ENCODE peak calls at places on chromosome 11, in ten cellular contexts. One of them, this sample, is unnamed.

GRCh38 chr11:47572715-47573255 is 6.0 kb downstream of the KBTBD4 start:
- DNase-seq in NCI-H774: no peak
- DNase-seq in astrocyte of the cerebellum: no peak
- DNase-seq in AG10803: no peak
- DNase-seq in stimulated activated CD4-positive, alpha-beta T cell treated with anti-CD3 and anti-CD28 coated beads, TNF-alpha, amount 100 ng/mL, for 1 hour: no peak
- DNase-seq in NCI-H69: peak
- DNase-seq in brain microvascular endothelial cell: no peak
- DNase-seq in activated T-helper 1 cell treated with anti-CD3 and anti-CD28 coated beads, Interleukin-2, amount 50 U/mL, for 16 hours: no peak
- DNase-seq in fibroblast of mammary gland: peak
- DNase-seq in PC-9: no peak
- DNase-seq in this sample: no peak

GRCh38 chr11:3732671-3733070 is 61.5 kb upstream of the CHRNA10 start:
- DNase-seq in NCI-H774: no peak
- DNase-seq in astrocyte of the cerebellum: no peak
- DNase-seq in AG10803: peak
- DNase-seq in stimulated activated CD4-positive, alpha-beta T cell treated with anti-CD3 and anti-CD28 coated beads, TNF-alpha, amount 100 ng/mL, for 1 hour: no peak
- DNase-seq in NCI-H69: no peak
- DNase-seq in brain microvascular endothelial cell: no peak
- DNase-seq in activated T-helper 1 cell treated with anti-CD3 and anti-CD28 coated beads, Interleukin-2, amount 50 U/mL, for 16 hours: no peak
- DNase-seq in fibroblast of mammary gland: no peak
- DNase-seq in PC-9: no peak
- DNase-seq in this sample: no peak

GRCh38 chr11:119904636-119905035 is 175.6 kb upstream of the NECTIN1 start:
- DNase-seq in NCI-H774: no peak
- DNase-seq in astrocyte of the cerebellum: no peak
- DNase-seq in AG10803: no peak
- DNase-seq in stimulated activated CD4-positive, alpha-beta T cell treated with anti-CD3 and anti-CD28 coated beads, TNF-alpha, amount 100 ng/mL, for 1 hour: no peak
- DNase-seq in NCI-H69: no peak
- DNase-seq in brain microvascular endothelial cell: no peak
- DNase-seq in activated T-helper 1 cell treated with anti-CD3 and anti-CD28 coated beads, Interleukin-2, amount 50 U/mL, for 16 hours: no peak
- DNase-seq in fibroblast of mammary gland: no peak
- DNase-seq in PC-9: no peak
- DNase-seq in this sample: no peak

GRCh38 chr11:122523841-122524531 is 131.5 kb upstream of the UBASH3B start:
- DNase-seq in NCI-H774: no peak
- DNase-seq in astrocyte of the cerebellum: peak
- DNase-seq in AG10803: peak
- DNase-seq in stimulated activated CD4-positive, alpha-beta T cell treated with anti-CD3 and anti-CD28 coated beads, TNF-alpha, amount 100 ng/mL, for 1 hour: no peak
- DNase-seq in NCI-H69: peak
- DNase-seq in brain microvascular endothelial cell: no peak
- DNase-seq in activated T-helper 1 cell treated with anti-CD3 and anti-CD28 coated beads, Interleukin-2, amount 50 U/mL, for 16 hours: no peak
- DNase-seq in fibroblast of mammary gland: no peak
- DNase-seq in PC-9: no peak
- DNase-seq in this sample: no peak

GRCh38 chr11:102341844-102342318 is 5.1 kb upstream of the BIRC2 start:
- DNase-seq in NCI-H774: peak
- DNase-seq in astrocyte of the cerebellum: peak
- DNase-seq in AG10803: peak
- DNase-seq in stimulated activated CD4-positive, alpha-beta T cell treated with anti-CD3 and anti-CD28 coated beads, TNF-alpha, amount 100 ng/mL, for 1 hour: peak
- DNase-seq in NCI-H69: peak
- DNase-seq in brain microvascular endothelial cell: peak
- DNase-seq in activated T-helper 1 cell treated with anti-CD3 and anti-CD28 coated beads, Interleukin-2, amount 50 U/mL, for 16 hours: peak
- DNase-seq in fibroblast of mammary gland: peak
- DNase-seq in PC-9: peak
- DNase-seq in this sample: peak

GRCh38 chr11:124277809-124278208 is 21.6 kb downstream of the OR8G5 start:
- DNase-seq in NCI-H774: peak
- DNase-seq in astrocyte of the cerebellum: no peak
- DNase-seq in AG10803: no peak
- DNase-seq in stimulated activated CD4-positive, alpha-beta T cell treated with anti-CD3 and anti-CD28 coated beads, TNF-alpha, amount 100 ng/mL, for 1 hour: no peak
- DNase-seq in NCI-H69: no peak
- DNase-seq in brain microvascular endothelial cell: no peak
- DNase-seq in activated T-helper 1 cell treated with anti-CD3 and anti-CD28 coated beads, Interleukin-2, amount 50 U/mL, for 16 hours: no peak
- DNase-seq in fibroblast of mammary gland: no peak
- DNase-seq in PC-9: no peak
- DNase-seq in this sample: no peak

GRCh38 chr11:34160049-34160721 is 54.8 kb downstream of the NAT10 start:
- DNase-seq in NCI-H774: no peak
- DNase-seq in astrocyte of the cerebellum: peak
- DNase-seq in AG10803: no peak
- DNase-seq in stimulated activated CD4-positive, alpha-beta T cell treated with anti-CD3 and anti-CD28 coated beads, TNF-alpha, amount 100 ng/mL, for 1 hour: no peak
- DNase-seq in NCI-H69: no peak
- DNase-seq in brain microvascular endothelial cell: no peak
- DNase-seq in activated T-helper 1 cell treated with anti-CD3 and anti-CD28 coated beads, Interleukin-2, amount 50 U/mL, for 16 hours: no peak
- DNase-seq in fibroblast of mammary gland: no peak
- DNase-seq in PC-9: no peak
- DNase-seq in this sample: no peak

GRCh38 chr11:77200869-77201268 is 72.8 kb downstream of the MYO7A start:
- DNase-seq in NCI-H774: no peak
- DNase-seq in astrocyte of the cerebellum: no peak
- DNase-seq in AG10803: no peak
- DNase-seq in stimulated activated CD4-positive, alpha-beta T cell treated with anti-CD3 and anti-CD28 coated beads, TNF-alpha, amount 100 ng/mL, for 1 hour: no peak
- DNase-seq in NCI-H69: no peak
- DNase-seq in brain microvascular endothelial cell: no peak
- DNase-seq in activated T-helper 1 cell treated with anti-CD3 and anti-CD28 coated beads, Interleukin-2, amount 50 U/mL, for 16 hours: no peak
- DNase-seq in fibroblast of mammary gland: no peak
- DNase-seq in PC-9: no peak
- DNase-seq in this sample: no peak

GRCh38 chr11:12721816-12722604 is 47.8 kb downstream of the TEAD1 start:
- DNase-seq in NCI-H774: no peak
- DNase-seq in astrocyte of the cerebellum: no peak
- DNase-seq in AG10803: no peak
- DNase-seq in stimulated activated CD4-positive, alpha-beta T cell treated with anti-CD3 and anti-CD28 coated beads, TNF-alpha, amount 100 ng/mL, for 1 hour: no peak
- DNase-seq in NCI-H69: peak
- DNase-seq in brain microvascular endothelial cell: no peak
- DNase-seq in activated T-helper 1 cell treated with anti-CD3 and anti-CD28 coated beads, Interleukin-2, amount 50 U/mL, for 16 hours: no peak
- DNase-seq in fibroblast of mammary gland: no peak
- DNase-seq in PC-9: no peak
- DNase-seq in this sample: no peak

GRCh38 chr11:4072668-4073285 is 21.8 kb upstream of the RRM1 start:
- DNase-seq in NCI-H774: peak
- DNase-seq in astrocyte of the cerebellum: peak
- DNase-seq in AG10803: peak
- DNase-seq in stimulated activated CD4-positive, alpha-beta T cell treated with anti-CD3 and anti-CD28 coated beads, TNF-alpha, amount 100 ng/mL, for 1 hour: no peak
- DNase-seq in NCI-H69: peak
- DNase-seq in brain microvascular endothelial cell: peak
- DNase-seq in activated T-helper 1 cell treated with anti-CD3 and anti-CD28 coated beads, Interleukin-2, amount 50 U/mL, for 16 hours: peak
- DNase-seq in fibroblast of mammary gland: peak
- DNase-seq in PC-9: peak
- DNase-seq in this sample: peak

GRCh38 chr11:10305262-10305963 is 540 bp downstream of the ADM start:
- DNase-seq in NCI-H774: peak
- DNase-seq in astrocyte of the cerebellum: no peak
- DNase-seq in AG10803: peak
- DNase-seq in stimulated activated CD4-positive, alpha-beta T cell treated with anti-CD3 and anti-CD28 coated beads, TNF-alpha, amount 100 ng/mL, for 1 hour: no peak
- DNase-seq in NCI-H69: peak
- DNase-seq in brain microvascular endothelial cell: peak
- DNase-seq in activated T-helper 1 cell treated with anti-CD3 and anti-CD28 coated beads, Interleukin-2, amount 50 U/mL, for 16 hours: no peak
- DNase-seq in fibroblast of mammary gland: no peak
- DNase-seq in PC-9: peak
- DNase-seq in this sample: no peak

GRCh38 chr11:77619576-77620198 is 17.9 kb downstream of the CLNS1A start:
- DNase-seq in NCI-H774: peak
- DNase-seq in astrocyte of the cerebellum: peak
- DNase-seq in AG10803: peak
- DNase-seq in stimulated activated CD4-positive, alpha-beta T cell treated with anti-CD3 and anti-CD28 coated beads, TNF-alpha, amount 100 ng/mL, for 1 hour: no peak
- DNase-seq in NCI-H69: peak
- DNase-seq in brain microvascular endothelial cell: no peak
- DNase-seq in activated T-helper 1 cell treated with anti-CD3 and anti-CD28 coated beads, Interleukin-2, amount 50 U/mL, for 16 hours: no peak
- DNase-seq in fibroblast of mammary gland: peak
- DNase-seq in PC-9: peak
- DNase-seq in this sample: peak

GRCh38 chr11:67268036-67268683 is 1.9 kb downstream of the GRK2 start:
- DNase-seq in NCI-H774: no peak
- DNase-seq in astrocyte of the cerebellum: no peak
- DNase-seq in AG10803: no peak
- DNase-seq in stimulated activated CD4-positive, alpha-beta T cell treated with anti-CD3 and anti-CD28 coated beads, TNF-alpha, amount 100 ng/mL, for 1 hour: no peak
- DNase-seq in NCI-H69: no peak
- DNase-seq in brain microvascular endothelial cell: no peak
- DNase-seq in activated T-helper 1 cell treated with anti-CD3 and anti-CD28 coated beads, Interleukin-2, amount 50 U/mL, for 16 hours: peak
- DNase-seq in fibroblast of mammary gland: no peak
- DNase-seq in PC-9: no peak
- DNase-seq in this sample: no peak

GRCh38 chr11:75582935-75583709 is 21.1 kb downstream of the SERPINH1 start:
- DNase-seq in NCI-H774: peak
- DNase-seq in astrocyte of the cerebellum: peak
- DNase-seq in AG10803: peak
- DNase-seq in stimulated activated CD4-positive, alpha-beta T cell treated with anti-CD3 and anti-CD28 coated beads, TNF-alpha, amount 100 ng/mL, for 1 hour: peak
- DNase-seq in NCI-H69: peak
- DNase-seq in brain microvascular endothelial cell: peak
- DNase-seq in activated T-helper 1 cell treated with anti-CD3 and anti-CD28 coated beads, Interleukin-2, amount 50 U/mL, for 16 hours: peak
- DNase-seq in fibroblast of mammary gland: peak
- DNase-seq in PC-9: peak
- DNase-seq in this sample: peak

GRCh38 chr11:64787526-64788320 is 9.4 kb upstream of the SF1 start:
- DNase-seq in NCI-H774: no peak
- DNase-seq in astrocyte of the cerebellum: no peak
- DNase-seq in AG10803: peak
- DNase-seq in stimulated activated CD4-positive, alpha-beta T cell treated with anti-CD3 and anti-CD28 coated beads, TNF-alpha, amount 100 ng/mL, for 1 hour: peak
- DNase-seq in NCI-H69: peak
- DNase-seq in brain microvascular endothelial cell: peak
- DNase-seq in activated T-helper 1 cell treated with anti-CD3 and anti-CD28 coated beads, Interleukin-2, amount 50 U/mL, for 16 hours: no peak
- DNase-seq in fibroblast of mammary gland: peak
- DNase-seq in PC-9: peak
- DNase-seq in this sample: peak

GRCh38 chr11:12110714-12111481 is 508 bp downstream of the MICAL2 start:
- DNase-seq in NCI-H774: no peak
- DNase-seq in astrocyte of the cerebellum: no peak
- DNase-seq in AG10803: peak
- DNase-seq in stimulated activated CD4-positive, alpha-beta T cell treated with anti-CD3 and anti-CD28 coated beads, TNF-alpha, amount 100 ng/mL, for 1 hour: no peak
- DNase-seq in NCI-H69: peak
- DNase-seq in brain microvascular endothelial cell: no peak
- DNase-seq in activated T-helper 1 cell treated with anti-CD3 and anti-CD28 coated beads, Interleukin-2, amount 50 U/mL, for 16 hours: peak
- DNase-seq in fibroblast of mammary gland: no peak
- DNase-seq in PC-9: peak
- DNase-seq in this sample: no peak

GRCh38 chr11:27700351-27701261 is at the start of gene BDNF:
- DNase-seq in NCI-H774: peak
- DNase-seq in astrocyte of the cerebellum: no peak
- DNase-seq in AG10803: peak
- DNase-seq in stimulated activated CD4-positive, alpha-beta T cell treated with anti-CD3 and anti-CD28 coated beads, TNF-alpha, amount 100 ng/mL, for 1 hour: no peak
- DNase-seq in NCI-H69: peak
- DNase-seq in brain microvascular endothelial cell: no peak
- DNase-seq in activated T-helper 1 cell treated with anti-CD3 and anti-CD28 coated beads, Interleukin-2, amount 50 U/mL, for 16 hours: no peak
- DNase-seq in fibroblast of mammary gland: peak
- DNase-seq in PC-9: peak
- DNase-seq in this sample: no peak